ENCODE peak calls at places on chromosomes 6 and 20, in nine cellular contexts. K, G, E, H, L, S, T, Y and F are unnamed samples.

GRCh38 chr20:46215913-46216707 is 92.2 kb downstream of the CDH22 start:
- DNase-seq in G (no peak), H (no peak), S (no peak), E (peak), T (peak), Y (peak), K (no peak), L (no peak), F (no peak)

GRCh38 chr20:50520222-50520877 is 10.2 kb downstream of the PTPN1 start:
- DNase-seq in G (no peak), L (no peak), H (no peak), Y (no peak), S (no peak), T (no peak), E (no peak), K (no peak), F (no peak)

GRCh38 chr20:50395258-50395729 is 114.9 kb upstream of the PTPN1 start:
- DNase-seq in T (peak), L (peak), Y (no peak), H (peak), G (no peak), S (no peak), K (peak), E (peak), F (peak)

GRCh38 chr20:4708856-4709255 is 12.9 kb upstream of the PRND start:
- DNase-seq in G (no peak), Y (no peak), L (no peak), E (no peak), S (no peak), T (no peak), H (no peak), K (no peak), F (no peak)

GRCh38 chr6:13397359-13398080 is 69.2 kb upstream of the TBC1D7 start:
- DNase-seq in S (no peak), H (no peak), K (no peak), G (peak), E (no peak), L (no peak), T (no peak), Y (no peak), F (no peak)

GRCh38 chr6:6861346-6861745 is 246.4 kb upstream of the RREB1 start:
- DNase-seq in Y (no peak), K (no peak), H (no peak), S (no peak), L (no peak), T (no peak), G (no peak), E (no peak), F (no peak)

GRCh38 chr6:93678841-93679454 is 259.6 kb upstream of the EPHA7 start:
- DNase-seq in G (no peak), E (no peak), H (no peak), S (no peak), K (no peak), L (no peak), Y (no peak), T (peak), F (no peak)

GRCh38 chr6:134630468-134631180 is 312.7 kb upstream of the SGK1 start:
- DNase-seq in Y (no peak), S (no peak), L (no peak), K (no peak), T (no peak), H (no peak), E (no peak), G (peak), F (no peak)

GRCh38 chr6:40436685-40437604 is 150.2 kb downstream of the LRFN2 start:
- DNase-seq in E (no peak), H (no peak), G (peak), T (no peak), L (no peak), K (no peak), Y (no peak), S (peak), F (no peak)

GRCh38 chr20:43690943-43691598 is 24.2 kb downstream of the MYBL2 start:
- DNase-seq in Y (no peak), S (no peak), E (no peak), H (no peak), K (no peak), T (no peak), L (no peak), G (no peak), F (no peak)

GRCh38 chr20:18032977-18033892 is 24.5 kb downstream of the OVOL2 start:
- DNase-seq in Y (no peak), S (peak), T (no peak), K (peak), H (no peak), G (no peak), L (no peak), E (no peak), F (no peak)

GRCh38 chr20:24376523-24377085 is 92.8 kb upstream of the SYNDIG1 start:
- DNase-seq in G (peak), K (no peak), S (peak), T (peak), E (no peak), L (no peak), Y (no peak), H (no peak), F (no peak)

GRCh38 chr6:34616230-34616591 is 60.1 kb upstream of the SPDEF start:
- DNase-seq in Y (no peak), L (no peak), S (no peak), T (no peak), K (no peak), G (no peak), H (no peak), E (no peak), F (no peak)

GRCh38 chr6:15132854-15133670 is 112.8 kb upstream of the JARID2 start:
- DNase-seq in G (peak), K (no peak), T (peak), L (no peak), H (no peak), E (no peak), S (peak), Y (no peak), F (no peak)

GRCh38 chr6:54011277-54011648 is 100.0 kb upstream of the MLIP start:
- DNase-seq in G (no peak), E (no peak), L (no peak), H (no peak), Y (peak), K (no peak), T (no peak), S (no peak), F (no peak)

GRCh38 chr6:10555625-10556309 is 34.6 kb downstream of the GCNT2 start:
- DNase-seq in T (peak), G (no peak), E (peak), H (peak), Y (peak), L (no peak), K (peak), S (peak), F (no peak)

GRCh38 chr20:49925901-49926454 is 10.2 kb upstream of the RNF114 start:
- DNase-seq in K (no peak), T (no peak), S (no peak), L (no peak), G (no peak), E (no peak), Y (no peak), H (no peak), F (no peak)

GRCh38 chr20:25076731-25077609 is 5.0 kb downstream of the VSX1 start:
- DNase-seq in G (peak), H (no peak), L (no peak), K (no peak), T (no peak), E (no peak), S (peak), Y (no peak), F (peak)

GRCh38 chr6:162363757-162364156 is 363.8 kb downstream of the PRKN start:
- DNase-seq in H (no peak), Y (no peak), K (no peak), S (no peak), T (peak), L (no peak), E (no peak), G (no peak), F (no peak)

GRCh38 chr20:47790032-47790965 is 5.0 kb upstream of the SULF2 start:
- DNase-seq in L (no peak), E (no peak), H (no peak), G (no peak), K (no peak), Y (no peak), T (peak), S (peak), F (no peak)

GRCh38 chr6:20907486-20908071 is 373.3 kb downstream of the CDKAL1 start:
- DNase-seq in S (no peak), G (no peak), Y (no peak), H (no peak), T (no peak), K (peak), E (peak), L (no peak), F (no peak)

GRCh38 chr6:117352466-117353081 is 73.2 kb downstream of the ROS1 start:
- DNase-seq in L (no peak), T (peak), S (peak), E (no peak), H (no peak), K (no peak), G (no peak), Y (no peak), F (no peak)

GRCh38 chr20:18738888-18739287 is 74.7 kb upstream of the SCP2D1 start:
- DNase-seq in H (no peak), T (peak), E (no peak), S (no peak), L (no peak), G (no peak), Y (no peak), K (no peak), F (no peak)

GRCh38 chr20:18686696-18687095 is 98.8 kb downstream of the DTD1 start:
- DNase-seq in H (no peak), K (no peak), E (no peak), T (peak), G (no peak), Y (no peak), S (no peak), L (no peak), F (no peak)

GRCh38 chr6:118872318-118872717 is 21.6 kb upstream of the ASF1A start:
- DNase-seq in L (no peak), S (no peak), G (no peak), E (no peak), K (no peak), Y (no peak), H (no peak), T (no peak), F (no peak)

GRCh38 chr6:130694617-130695016 is 132.6 kb upstream of the SMLR1 start:
- DNase-seq in G (no peak), E (no peak), Y (no peak), T (no peak), K (no peak), H (no peak), L (no peak), S (no peak), F (no peak)

GRCh38 chr6:169101981-169102380 is 151.7 kb downstream of the THBS2 start:
- DNase-seq in S (no peak), T (peak), E (no peak), L (no peak), K (no peak), Y (no peak), G (no peak), H (no peak), F (no peak)

GRCh38 chr6:17987576-17988421 is at the start of gene KIF13A:
- DNase-seq in T (peak), S (peak), Y (peak), K (peak), E (peak), L (no peak), G (peak), H (peak), F (peak)

GRCh38 chr20:21633829-21634228 is 71.6 kb upstream of the PAX1 start:
- DNase-seq in K (no peak), L (no peak), E (no peak), H (no peak), T (no peak), G (no peak), S (no peak), Y (no peak), F (no peak)

GRCh38 chr6:125095501-125096301 is 57.9 kb upstream of the TPD52L1 start:
- DNase-seq in K (no peak), E (no peak), T (peak), S (peak), H (no peak), Y (no peak), G (no peak), L (no peak), F (no peak)

GRCh38 chr20:5510446-5510845 is 193.7 kb upstream of the PROKR2 start:
- DNase-seq in S (no peak), L (no peak), H (no peak), Y (peak), G (no peak), T (no peak), K (no peak), E (no peak), F (no peak)

GRCh38 chr20:61776491-61776890 is 289.2 kb downstream of the TAF4 start:
- DNase-seq in Y (no peak), H (no peak), T (no peak), S (no peak), L (no peak), K (no peak), E (no peak), G (no peak), F (no peak)

GRCh38 chr6:36793296-36793912 is 45.8 kb downstream of the CPNE5 start:
- DNase-seq in S (no peak), H (no peak), G (no peak), Y (no peak), T (no peak), K (peak), L (no peak), E (no peak), F (no peak)

GRCh38 chr6:169725270-169726048 is 1.2 kb upstream of the PHF10 start:
- DNase-seq in L (no peak), S (no peak), Y (peak), T (peak), K (peak), G (peak), E (peak), H (peak), F (peak)

GRCh38 chr6:165925474-165926156 is 242.0 kb downstream of the TBXT start:
- DNase-seq in G (no peak), E (no peak), K (no peak), T (no peak), L (no peak), H (no peak), S (no peak), Y (no peak), F (no peak)

GRCh38 chr6:16487953-16488674 is 249.7 kb downstream of the GMPR start:
- DNase-seq in G (no peak), E (no peak), H (no peak), Y (no peak), T (no peak), L (no peak), K (no peak), S (no peak), F (no peak)
- H3K4me3 ChIP-seq in G (no peak), E (no peak), H (no peak), Y (no peak), T (no peak), L (no peak), K (no peak), S (no peak), F (no peak)

GRCh38 chr20:35561671-35562070 is 19.8 kb downstream of the ERGIC3 start:
- DNase-seq in K (no peak), T (no peak), Y (no peak), S (no peak), G (no peak), E (no peak), H (no peak), L (no peak), F (no peak)
- H3K27ac ChIP-seq in K (no peak), T (no peak), Y (no peak), S (no peak), G (no peak), E (no peak), H (no peak), L (no peak), F (no peak)

DNA sequence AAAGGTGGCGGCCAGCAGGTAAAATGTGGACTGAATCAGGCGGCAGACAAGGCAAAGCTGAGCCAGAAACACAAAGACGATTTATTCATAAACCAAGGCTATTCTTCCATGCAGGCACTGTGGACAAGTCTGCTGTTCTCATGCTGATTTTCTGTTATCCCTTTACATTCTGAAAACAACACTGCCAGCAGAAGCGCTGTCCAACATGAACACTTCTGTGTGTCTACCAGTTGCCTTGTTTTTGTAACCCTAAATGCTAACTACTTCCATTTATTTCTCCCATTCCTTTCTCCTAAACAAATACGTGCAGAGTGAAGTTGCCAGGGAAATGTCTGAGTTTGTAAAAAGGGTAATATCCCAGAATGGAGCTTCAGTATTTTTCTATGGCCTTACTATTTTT is 1308.7 kb upstream of the MAP3K7 start:
- DNase-seq in G (no peak), Y (peak), K (no peak), L (no peak), T (no peak), H (no peak), E (no peak), S (no peak), F (no peak)
- H3K4me3 ChIP-seq in G (no peak), Y (no peak), K (no peak), L (no peak), T (no peak), H (no peak), E (no peak), S (no peak), F (no peak)

GRCh38 chr20:6663104-6663503 is 104.4 kb upstream of the BMP2 start:
- DNase-seq in H (no peak), E (no peak), T (no peak), L (no peak), K (no peak), G (no peak), S (no peak), Y (no peak), F (no peak)
- H3K27ac ChIP-seq in H (no peak), E (no peak), T (no peak), L (no peak), K (no peak), G (no peak), S (no peak), Y (peak), F (no peak)

GRCh38 chr6:79949235-79949634 is 1.9 kb upstream of the ELOVL4 start:
- DNase-seq in Y (peak), G (peak), T (peak), S (peak), L (no peak), H (peak), K (no peak), E (peak), F (no peak)

GRCh38 chr6:79947191-79948173 is at the start of gene ELOVL4:
- DNase-seq in T (peak), S (peak), L (no peak), Y (peak), H (peak), E (peak), G (peak), K (peak), F (peak)

GRCh38 chr6:79946773-79947190 is 571 bp downstream of the ELOVL4 start:
- DNase-seq in L (no peak), G (no peak), Y (peak), T (peak), H (peak), S (peak), K (peak), E (peak), F (no peak)

GRCh38 chr6:79943133-79943532 is 4.2 kb downstream of the ELOVL4 start:
- DNase-seq in L (no peak), H (no peak), E (no peak), S (no peak), T (no peak), G (no peak), K (no peak), Y (no peak), F (no peak)

GRCh38 chr6:79946242-79946641 is 1.1 kb downstream of the ELOVL4 start:
- DNase-seq in S (peak), K (no peak), T (peak), H (no peak), L (no peak), E (no peak), G (no peak), Y (peak), F (no peak)
- H3K4me3 ChIP-seq in S (peak), K (peak), T (peak), H (peak), L (peak), E (peak), G (no peak), Y (peak), F (peak)

GRCh38 chr6:108710046-108710445 is 138.2 kb upstream of the ARMC2 start:
- DNase-seq in G (no peak), S (no peak), T (no peak), K (no peak), L (no peak), H (no peak), E (no peak), Y (no peak), F (no peak)

GRCh38 chr6:108711094-108711493 is 137.1 kb upstream of the ARMC2 start:
- DNase-seq in E (no peak), L (no peak), T (no peak), S (no peak), K (no peak), H (no peak), Y (peak), G (no peak), F (no peak)

GRCh38 chr6:108712946-108713345 is 135.3 kb upstream of the ARMC2 start:
- DNase-seq in G (peak), S (no peak), E (no peak), K (no peak), T (no peak), L (no peak), H (no peak), Y (no peak), F (no peak)

GRCh38 chr6:108711831-108712230 is 136.4 kb upstream of the ARMC2 start:
- DNase-seq in H (no peak), S (no peak), G (no peak), K (no peak), T (no peak), E (no peak), L (no peak), Y (no peak), F (no peak)

DNA sequence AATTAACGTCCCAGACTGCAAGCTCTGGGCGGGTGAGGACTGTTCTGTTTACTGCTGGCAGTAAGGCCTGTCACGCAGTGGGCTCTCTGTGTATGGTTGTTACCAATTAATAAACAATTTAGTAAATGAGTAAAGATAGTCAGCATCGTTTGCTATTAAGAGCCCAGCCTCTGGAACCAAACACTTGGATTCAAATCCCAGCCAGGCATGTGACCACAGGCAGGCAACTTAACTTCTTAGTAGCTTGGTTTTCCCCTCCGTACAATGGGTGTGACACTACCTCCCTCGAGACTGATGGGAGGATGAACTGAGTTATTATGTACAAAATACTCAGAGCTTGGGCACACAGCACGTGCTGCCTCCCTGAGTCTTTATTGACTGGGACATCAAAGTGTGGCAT is 137.7 kb upstream of the ARMC2 start:
- DNase-seq in E (no peak), H (no peak), Y (no peak), K (no peak), T (no peak), L (no peak), G (no peak), S (no peak), F (no peak)
- H3K27ac ChIP-seq in E (no peak), H (no peak), Y (peak), K (no peak), T (no peak), L (no peak), G (no peak), S (no peak), F (no peak)

GRCh38 chr20:53586640-53587039 is 7.0 kb downstream of the ZNF217 start:
- DNase-seq in L (no peak), E (no peak), G (no peak), H (no peak), T (no peak), K (no peak), S (no peak), Y (no peak), F (no peak)
- H3K4me3 ChIP-seq in L (no peak), E (no peak), G (no peak), H (no peak), T (no peak), K (no peak), S (no peak), Y (no peak), F (no peak)

DNA sequence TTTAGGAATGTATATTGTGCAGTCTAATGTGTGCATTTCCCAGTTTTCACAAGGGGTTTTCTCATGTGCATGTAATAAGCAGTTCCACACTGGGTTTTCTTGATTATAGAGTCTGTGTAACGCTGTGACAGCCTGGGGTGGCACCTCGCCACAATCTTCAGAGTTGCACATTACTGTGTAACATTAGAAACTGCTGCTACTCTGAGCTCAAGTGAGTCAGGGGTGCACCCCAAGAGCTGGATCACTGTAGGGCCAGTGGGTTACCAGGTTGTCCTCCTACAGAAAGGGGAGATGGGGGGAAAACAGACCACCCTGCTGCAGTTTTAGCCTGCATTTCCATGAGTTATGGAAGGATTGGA is 96.9 kb downstream of the RPP40 start:
- DNase-seq in T (peak), L (no peak), Y (no peak), K (no peak), S (no peak), G (no peak), E (no peak), H (no peak), F (no peak)
- H3K27ac ChIP-seq in T (no peak), L (no peak), Y (peak), K (no peak), S (no peak), G (no peak), E (no peak), H (no peak), F (no peak)

DNA sequence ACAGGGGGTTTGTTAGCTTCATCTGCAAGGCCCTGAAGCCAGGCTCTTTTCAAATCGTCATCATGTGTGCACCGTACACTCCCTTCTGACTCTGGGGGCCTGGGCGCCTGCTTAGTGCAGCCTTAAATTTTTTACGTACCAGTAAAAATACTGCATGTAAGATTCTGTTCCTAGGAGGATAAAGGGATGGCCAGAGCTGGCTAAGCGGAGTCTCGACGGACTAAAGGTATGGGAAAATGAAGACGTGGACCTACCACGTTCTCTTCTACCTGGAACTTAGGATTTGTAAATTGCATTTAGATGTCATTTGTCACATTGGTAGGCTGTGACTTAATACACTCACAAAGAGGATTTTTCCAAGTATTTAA is 149.3 kb upstream of the AFDN start:
- DNase-seq in S (no peak), Y (no peak), G (no peak), H (no peak), K (no peak), E (no peak), T (no peak), L (no peak), F (no peak)
- H3K4me3 ChIP-seq in S (no peak), Y (no peak), G (no peak), H (no peak), K (no peak), E (no peak), T (no peak), L (no peak), F (no peak)